ENCODE peak calls at places on chromosomes 5 and 9, in seven cellular contexts. Z is neural progenitor cell, C is gastrocnemius medialis, P is OCI-LY7, V is MCF 10A, U is left lung, Y is Peyer's patch. F is an unnamed sample.

GRCh38 chr5:151406322-151406947 is 41.0 kb upstream of the SLC36A1 start:
- DNase-seq in Z (peak), C (no peak), P (peak), V (peak), U (no peak), Y (no peak), F (no peak)

GRCh38 chr5:43036856-43037711 is 3.0 kb downstream of the ANXA2R start:
- DNase-seq in Z (peak), C (no peak), P (no peak), V (no peak), U (peak), Y (no peak), F (no peak)

GRCh38 chr5:38465045-38465444 is 91.4 kb downstream of the LIFR start:
- DNase-seq in Z (no peak), C (peak), P (no peak), V (peak), U (no peak), Y (no peak), F (no peak)

GRCh38 chr5:128974567-128974966 is 9.3 kb downstream of the SLC27A6 start:
- DNase-seq in Z (no peak), C (no peak), P (no peak), V (no peak), U (no peak), Y (no peak), F (no peak)

GRCh38 chr5:126972062-126972895 is 58.1 kb downstream of the MARCHF3 start:
- DNase-seq in Z (no peak), C (no peak), P (peak), V (no peak), U (no peak), Y (peak), F (no peak)

GRCh38 chr5:72156921-72157320 is 49.6 kb downstream of the MAP1B start:
- DNase-seq in Z (no peak), C (no peak), P (no peak), V (no peak), U (no peak), Y (no peak), F (no peak)

GRCh38 chr9:124792257-124792975 is 15.5 kb downstream of the OLFML2A start:
- DNase-seq in Z (no peak), C (no peak), P (no peak), V (no peak), U (no peak), Y (no peak), F (peak)

GRCh38 chr5:79576606-79577289 is 35.5 kb upstream of the TENT2 start:
- DNase-seq in Z (no peak), C (no peak), P (no peak), V (no peak), U (no peak), Y (no peak), F (no peak)

GRCh38 chr9:124045076-124045829 is 33.7 kb downstream of the LHX2 start:
- DNase-seq in Z (peak), C (no peak), P (no peak), V (peak), U (no peak), Y (no peak), F (peak)

GRCh38 chr9:131762356-131762932 is 22.6 kb upstream of the RAPGEF1 start:
- DNase-seq in Z (peak), C (peak), P (peak), V (peak), U (peak), Y (peak), F (peak)

GRCh38 chr5:78627175-78627574 is 21.4 kb downstream of the LHFPL2 start:
- DNase-seq in Z (no peak), C (no peak), P (no peak), V (peak), U (no peak), Y (no peak), F (no peak)

GRCh38 chr5:140214831-140215230 is 39.8 kb downstream of the CYSTM1 start:
- DNase-seq in Z (no peak), C (peak), P (no peak), V (peak), U (no peak), Y (no peak), F (peak)

GRCh38 chr5:139660105-139660915 is 12.2 kb downstream of the CXXC5 start:
- DNase-seq in Z (no peak), C (peak), P (peak), V (peak), U (peak), Y (no peak), F (peak)

GRCh38 chr5:59019078-59019477 is 436.2 kb downstream of the RAB3C start:
- DNase-seq in Z (no peak), C (no peak), P (no peak), V (no peak), U (no peak), Y (no peak), F (no peak)

GRCh38 chr5:100904259-100904822 is 1.3 kb upstream of the ST8SIA4 start:
- DNase-seq in Z (peak), C (no peak), P (peak), V (no peak), U (no peak), Y (peak), F (no peak)

GRCh38 chr9:127949827-127950512 is 12.3 kb upstream of the DPM2 start:
- DNase-seq in Z (no peak), C (no peak), P (no peak), V (no peak), U (peak), Y (no peak), F (no peak)

GRCh38 chr5:138725153-138725884 is 27.9 kb upstream of the CTNNA1 start:
- DNase-seq in Z (peak), C (peak), P (peak), V (peak), U (no peak), Y (no peak), F (peak)

GRCh38 chr5:170631471-170632195 is 127.8 kb downstream of the KCNIP1 start:
- DNase-seq in Z (peak), C (no peak), P (no peak), V (peak), U (no peak), Y (no peak), F (no peak)

GRCh38 chr5:156380846-156381245 is 53.9 kb downstream of the SGCD start:
- DNase-seq in Z (no peak), C (no peak), P (no peak), V (peak), U (no peak), Y (no peak), F (no peak)

GRCh38 chr9:114856942-114857315 is 51.1 kb upstream of the TNFSF15 start:
- DNase-seq in Z (no peak), C (no peak), P (no peak), V (no peak), U (no peak), Y (no peak), F (no peak)

GRCh38 chr9:71098801-71099200 is 22.6 kb downstream of the TRPM3 start:
- DNase-seq in Z (no peak), C (no peak), P (no peak), V (no peak), U (no peak), Y (no peak), F (no peak)

GRCh38 chr5:75051217-75051751 is 1.1 kb downstream of the GCNT4 start:
- DNase-seq in Z (no peak), C (no peak), P (no peak), V (no peak), U (no peak), Y (no peak), F (peak)

GRCh38 chr5:132180134-132180745 is 47.4 kb downstream of the P4HA2 start:
- DNase-seq in Z (peak), C (no peak), P (peak), V (peak), U (no peak), Y (no peak), F (no peak)

GRCh38 chr5:123696948-123697347 is 185.0 kb downstream of the CSNK1G3 start:
- DNase-seq in Z (no peak), C (peak), P (no peak), V (peak), U (no peak), Y (no peak), F (peak)

GRCh38 chr5:168865973-168866372 is 286.8 kb upstream of the PANK3 start:
- DNase-seq in Z (peak), C (no peak), P (no peak), V (no peak), U (no peak), Y (no peak), F (no peak)

GRCh38 chr9:16315720-16316119 is 554.8 kb downstream of the BNC2 start:
- DNase-seq in Z (no peak), C (no peak), P (no peak), V (no peak), U (no peak), Y (no peak), F (no peak)

GRCh38 chr5:83485842-83486241 is 14.3 kb downstream of the VCAN start:
- DNase-seq in Z (no peak), C (no peak), P (no peak), V (no peak), U (no peak), Y (no peak), F (no peak)

GRCh38 chr5:164002653-164003052 is 497.2 kb downstream of the MAT2B start:
- DNase-seq in Z (no peak), C (no peak), P (no peak), V (peak), U (no peak), Y (no peak), F (no peak)

GRCh38 chr5:147037517-147038205 is 159.1 kb upstream of the PPP2R2B start:
- DNase-seq in Z (no peak), C (no peak), P (no peak), V (peak), U (no peak), Y (no peak), F (no peak)

DNA sequence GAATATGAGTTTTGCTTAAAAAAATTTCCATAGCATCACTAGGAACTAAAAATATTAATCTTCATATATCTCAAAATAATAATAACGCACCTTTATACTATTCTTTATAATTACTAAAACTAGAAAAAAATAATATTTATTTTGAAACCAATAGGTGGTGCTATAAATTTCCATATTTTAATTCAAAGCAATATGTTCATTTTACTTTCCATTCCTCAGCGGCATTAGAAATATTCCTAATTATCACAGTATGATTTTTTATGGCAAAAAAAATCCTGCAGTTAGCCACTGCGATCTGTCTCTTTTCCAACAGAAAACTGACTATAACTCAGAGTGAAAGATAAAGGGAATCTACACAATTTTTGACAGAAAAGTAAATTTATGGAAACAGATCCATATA is 167.4 kb upstream of the MPDZ start:
- DNase-seq in Z (no peak), C (no peak), P (no peak), V (no peak), U (no peak), Y (no peak), F (no peak)
- TF ChIP-seq CTCF in Z (no peak), C (peak), P (peak), V (peak), U (no peak), Y (no peak), F (no peak)

DNA sequence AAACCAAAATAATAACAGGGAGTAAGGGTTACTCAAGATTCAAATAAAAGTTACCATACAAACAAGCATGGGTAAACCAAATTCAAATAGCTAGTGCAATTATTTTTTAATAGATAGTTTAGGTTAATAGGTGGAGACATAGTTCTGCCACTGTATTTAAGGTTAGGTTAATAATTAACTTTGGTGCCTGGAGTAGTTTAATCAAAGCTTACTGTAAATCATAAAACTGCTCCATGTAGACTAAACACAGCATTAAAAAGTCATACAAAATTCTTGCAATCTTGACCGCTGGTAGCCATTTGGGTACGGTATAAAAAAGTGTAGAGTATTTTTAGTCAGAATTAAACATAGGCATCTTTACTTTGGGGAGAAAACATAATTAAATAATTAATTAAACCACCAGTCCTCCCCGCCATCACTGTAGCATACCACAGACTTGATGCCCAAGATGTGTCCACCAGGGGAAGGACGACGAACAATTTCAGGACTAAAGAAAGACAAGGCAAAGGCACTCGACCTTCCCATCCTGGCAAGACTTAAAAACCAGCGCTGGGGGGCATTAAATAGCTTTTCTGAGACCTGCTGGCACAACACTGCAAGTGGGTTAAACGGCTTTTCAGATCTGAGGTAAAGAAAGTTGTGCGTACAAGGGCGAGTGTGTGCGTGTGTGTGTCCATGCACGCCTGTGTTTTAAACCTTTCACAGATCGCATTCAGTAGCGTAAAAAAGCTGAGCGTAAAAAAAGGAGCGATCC is 2.9 kb downstream of the SEMA6A start:
- DNase-seq in Z (peak), C (no peak), P (no peak), V (no peak), U (no peak), Y (no peak), F (no peak)
- TF ChIP-seq CTCF in Z (peak), C (no peak), P (no peak), V (no peak), U (no peak), Y (no peak), F (no peak)

GRCh38 chr9:9718691-9719090 is 894.1 kb downstream of the PTPRD start:
- DNase-seq in Z (no peak), C (no peak), P (no peak), V (no peak), U (no peak), Y (no peak), F (no peak)

GRCh38 chr9:9719373-9720112 is 893.3 kb downstream of the PTPRD start:
- DNase-seq in Z (peak), C (no peak), P (no peak), V (no peak), U (peak), Y (no peak), F (no peak)
- TF ChIP-seq CTCF in Z (peak), C (no peak), P (peak), V (no peak), U (no peak), Y (no peak), F (no peak)

GRCh38 chr5:5492087-5492933 is 69.8 kb downstream of the ICE1 start:
- DNase-seq in Z (peak), C (no peak), P (peak), V (peak), U (no peak), Y (no peak), F (no peak)
- TF ChIP-seq CTCF in Z (peak), C (peak), P (peak), V (peak), U (peak), Y (peak), F (peak)

DNA sequence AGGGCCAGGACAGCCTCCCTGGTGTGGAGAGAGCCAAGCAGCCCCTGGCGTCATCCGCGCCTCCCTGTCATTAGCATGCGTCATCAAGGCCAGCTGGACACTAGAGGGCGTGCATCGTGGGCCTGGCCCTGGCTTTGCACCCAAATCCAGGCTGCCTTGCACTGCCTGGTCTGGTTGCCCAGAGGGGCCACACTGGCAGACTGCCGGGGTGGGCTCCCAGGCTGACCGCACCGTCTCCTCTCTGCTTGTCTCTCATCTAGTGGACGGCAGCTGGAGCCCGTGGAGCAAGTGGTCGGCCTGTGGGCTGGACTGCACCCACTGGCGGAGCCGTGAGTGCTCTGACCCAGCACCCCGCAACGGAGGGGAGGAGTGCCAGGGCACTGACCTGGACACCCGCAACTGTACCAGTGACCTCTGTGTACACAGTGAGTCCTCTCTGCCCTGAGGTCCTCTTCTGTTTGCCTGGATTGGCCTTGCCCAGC is 29.0 kb downstream of the HK3 start:
- DNase-seq in Z (peak), C (no peak), P (peak), V (peak), U (peak), Y (no peak), F (no peak)
- TF ChIP-seq CTCF in Z (peak), C (peak), P (peak), V (peak), U (peak), Y (no peak), F (no peak)

GRCh38 chr5:39716532-39716971 is 291.8 kb upstream of the DAB2 start:
- DNase-seq in Z (peak), C (no peak), P (peak), V (peak), U (no peak), Y (no peak), F (no peak)
- TF ChIP-seq CTCF in Z (peak), C (no peak), P (peak), V (peak), U (peak), Y (no peak), F (peak)

GRCh38 chr5:14467251-14467650 is 114.3 kb upstream of the OTULINL start:
- DNase-seq in Z (no peak), C (no peak), P (no peak), V (no peak), U (no peak), Y (no peak), F (no peak)

GRCh38 chr5:14472986-14473567 is 108.5 kb upstream of the OTULINL start:
- DNase-seq in Z (peak), C (no peak), P (no peak), V (no peak), U (no peak), Y (no peak), F (no peak)

GRCh38 chr5:14467886-14468285 is 113.7 kb upstream of the OTULINL start:
- DNase-seq in Z (no peak), C (no peak), P (no peak), V (no peak), U (no peak), Y (no peak), F (no peak)

GRCh38 chr5:14471557-14471956 is 110.0 kb upstream of the OTULINL start:
- DNase-seq in Z (no peak), C (no peak), P (no peak), V (no peak), U (no peak), Y (no peak), F (no peak)

GRCh38 chr5:14469485-14470377 is 111.9 kb upstream of the OTULINL start:
- DNase-seq in Z (no peak), C (no peak), P (no peak), V (no peak), U (no peak), Y (no peak), F (no peak)
- TF ChIP-seq CTCF in Z (no peak), C (no peak), P (no peak), V (no peak), U (no peak), Y (no peak), F (no peak)

DNA sequence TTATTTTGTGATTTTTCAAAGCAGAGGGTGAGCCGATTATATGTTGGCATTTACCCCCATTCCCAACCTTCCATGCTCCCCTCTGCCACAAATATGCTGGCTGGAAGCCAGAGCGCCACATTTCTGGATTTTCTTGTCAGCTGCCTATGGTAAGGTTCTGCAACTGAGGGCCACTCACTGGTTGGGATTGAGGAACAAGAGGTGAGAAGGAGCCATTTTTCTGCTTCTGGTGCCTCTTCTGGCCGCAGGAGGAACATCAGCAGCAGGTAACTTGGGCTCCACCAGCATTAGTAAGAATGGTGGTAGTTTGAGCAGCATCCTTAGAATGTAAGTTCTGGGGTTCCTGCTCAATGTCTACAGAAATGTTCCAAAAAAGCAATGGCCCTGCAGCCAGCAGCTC is 159.5 kb upstream of the MAST4 start:
- DNase-seq in Z (no peak), C (no peak), P (peak), V (peak), U (no peak), Y (no peak), F (no peak)
- TF ChIP-seq CTCF in Z (peak), C (no peak), P (peak), V (no peak), U (no peak), Y (no peak), F (no peak)